ENCODE peak calls at places on chromosomes 16 and 17, in nine cellular contexts. One of them, this sample, is unnamed.

GRCh38 chr17:59357929-59358328 is 26.5 kb downstream of the YPEL2 start:
- DNase-seq in C1 segment of cervical spinal cord: no peak
- DNase-seq in NT2/D1: no peak
- DNase-seq in midbrain: no peak
- DNase-seq in NCI-H1105: no peak
- DNase-seq in activated CD8-positive, alpha-beta memory T cell treated with anti-CD3 and anti-CD28 coated beads for 1 hour: no peak
- DNase-seq in stimulated activated CD4-positive, alpha-beta T cell treated with anti-CD3 and anti-CD28 coated beads, Interleukin-12 subunit alpha, Interleukin-12 subunit beta, amount 100 ng/mL, for 24 hours: no peak
- DNase-seq in NCI-H1694 treated with DMSO at 0.1 percent for 48 hours: no peak
- DNase-seq in EH: peak; percentile 85
- DNase-seq in this sample: peak; percentile 49

GRCh38 chr16:6274366-6274765 is 1058.3 kb upstream of the RBFOX1 start:
- DNase-seq in C1 segment of cervical spinal cord: no peak
- DNase-seq in NT2/D1: no peak
- DNase-seq in midbrain: no peak
- DNase-seq in NCI-H1105: no peak
- DNase-seq in activated CD8-positive, alpha-beta memory T cell treated with anti-CD3 and anti-CD28 coated beads for 1 hour: no peak
- DNase-seq in stimulated activated CD4-positive, alpha-beta T cell treated with anti-CD3 and anti-CD28 coated beads, Interleukin-12 subunit alpha, Interleukin-12 subunit beta, amount 100 ng/mL, for 24 hours: no peak
- DNase-seq in NCI-H1694 treated with DMSO at 0.1 percent for 48 hours: no peak
- DNase-seq in EH: no peak
- DNase-seq in this sample: no peak

GRCh38 chr17:4897785-4898184 is 1.6 kb upstream of the C17orf107 start:
- DNase-seq in C1 segment of cervical spinal cord: no peak
- DNase-seq in NT2/D1: no peak
- DNase-seq in midbrain: no peak
- DNase-seq in NCI-H1105: no peak
- DNase-seq in activated CD8-positive, alpha-beta memory T cell treated with anti-CD3 and anti-CD28 coated beads for 1 hour: no peak
- DNase-seq in stimulated activated CD4-positive, alpha-beta T cell treated with anti-CD3 and anti-CD28 coated beads, Interleukin-12 subunit alpha, Interleukin-12 subunit beta, amount 100 ng/mL, for 24 hours: no peak
- DNase-seq in NCI-H1694 treated with DMSO at 0.1 percent for 48 hours: no peak
- DNase-seq in EH: no peak
- DNase-seq in this sample: no peak

GRCh38 chr16:75732871-75733270 is 6.6 kb upstream of the CPHXL start:
- DNase-seq in C1 segment of cervical spinal cord: no peak
- DNase-seq in NT2/D1: no peak
- DNase-seq in midbrain: no peak
- DNase-seq in NCI-H1105: no peak
- DNase-seq in activated CD8-positive, alpha-beta memory T cell treated with anti-CD3 and anti-CD28 coated beads for 1 hour: no peak
- DNase-seq in stimulated activated CD4-positive, alpha-beta T cell treated with anti-CD3 and anti-CD28 coated beads, Interleukin-12 subunit alpha, Interleukin-12 subunit beta, amount 100 ng/mL, for 24 hours: no peak
- DNase-seq in NCI-H1694 treated with DMSO at 0.1 percent for 48 hours: no peak
- DNase-seq in EH: no peak
- DNase-seq in this sample: no peak

GRCh38 chr16:26525856-26526255 is 540.9 kb upstream of the C16orf82 start:
- DNase-seq in C1 segment of cervical spinal cord: no peak
- DNase-seq in NT2/D1: no peak
- DNase-seq in midbrain: no peak
- DNase-seq in NCI-H1105: no peak
- DNase-seq in activated CD8-positive, alpha-beta memory T cell treated with anti-CD3 and anti-CD28 coated beads for 1 hour: no peak
- DNase-seq in stimulated activated CD4-positive, alpha-beta T cell treated with anti-CD3 and anti-CD28 coated beads, Interleukin-12 subunit alpha, Interleukin-12 subunit beta, amount 100 ng/mL, for 24 hours: no peak
- DNase-seq in NCI-H1694 treated with DMSO at 0.1 percent for 48 hours: no peak
- DNase-seq in EH: no peak
- DNase-seq in this sample: no peak

GRCh38 chr16:2150418-2151187 is 2.2 kb downstream of the RAB26 start:
- DNase-seq in C1 segment of cervical spinal cord: no peak
- DNase-seq in NT2/D1: peak; percentile 77
- DNase-seq in midbrain: no peak
- DNase-seq in NCI-H1105: no peak
- DNase-seq in activated CD8-positive, alpha-beta memory T cell treated with anti-CD3 and anti-CD28 coated beads for 1 hour: no peak
- DNase-seq in stimulated activated CD4-positive, alpha-beta T cell treated with anti-CD3 and anti-CD28 coated beads, Interleukin-12 subunit alpha, Interleukin-12 subunit beta, amount 100 ng/mL, for 24 hours: no peak
- DNase-seq in NCI-H1694 treated with DMSO at 0.1 percent for 48 hours: peak; percentile 87
- DNase-seq in EH: peak; percentile 46
- DNase-seq in this sample: no peak

GRCh38 chr17:17141860-17142552 is 64.1 kb downstream of the PLD6 start:
- DNase-seq in C1 segment of cervical spinal cord: peak; percentile 34
- DNase-seq in NT2/D1: peak; percentile 35
- DNase-seq in midbrain: peak; percentile 79
- DNase-seq in NCI-H1105: no peak
- DNase-seq in activated CD8-positive, alpha-beta memory T cell treated with anti-CD3 and anti-CD28 coated beads for 1 hour: no peak
- DNase-seq in stimulated activated CD4-positive, alpha-beta T cell treated with anti-CD3 and anti-CD28 coated beads, Interleukin-12 subunit alpha, Interleukin-12 subunit beta, amount 100 ng/mL, for 24 hours: no peak
- DNase-seq in NCI-H1694 treated with DMSO at 0.1 percent for 48 hours: peak; percentile 40
- DNase-seq in EH: peak; percentile 40
- DNase-seq in this sample: peak; percentile 66

GRCh38 chr17:10058924-10059683 is 139.3 kb downstream of the GAS7 start:
- DNase-seq in C1 segment of cervical spinal cord: no peak
- DNase-seq in NT2/D1: no peak
- DNase-seq in midbrain: no peak
- DNase-seq in NCI-H1105: no peak
- DNase-seq in activated CD8-positive, alpha-beta memory T cell treated with anti-CD3 and anti-CD28 coated beads for 1 hour: no peak
- DNase-seq in stimulated activated CD4-positive, alpha-beta T cell treated with anti-CD3 and anti-CD28 coated beads, Interleukin-12 subunit alpha, Interleukin-12 subunit beta, amount 100 ng/mL, for 24 hours: no peak
- DNase-seq in NCI-H1694 treated with DMSO at 0.1 percent for 48 hours: no peak
- DNase-seq in EH: no peak
- DNase-seq in this sample: no peak

GRCh38 chr17:67157732-67158639 is 87.0 kb downstream of the HELZ start:
- DNase-seq in C1 segment of cervical spinal cord: no peak
- DNase-seq in NT2/D1: peak; percentile 8
- DNase-seq in midbrain: peak; percentile 49
- DNase-seq in NCI-H1105: peak; percentile 33
- DNase-seq in activated CD8-positive, alpha-beta memory T cell treated with anti-CD3 and anti-CD28 coated beads for 1 hour: no peak
- DNase-seq in stimulated activated CD4-positive, alpha-beta T cell treated with anti-CD3 and anti-CD28 coated beads, Interleukin-12 subunit alpha, Interleukin-12 subunit beta, amount 100 ng/mL, for 24 hours: no peak
- DNase-seq in NCI-H1694 treated with DMSO at 0.1 percent for 48 hours: no peak
- DNase-seq in EH: peak; percentile 53
- DNase-seq in this sample: peak; percentile 44

GRCh38 chr16:5323284-5323683 is 225.7 kb upstream of the EEF2KMT start:
- DNase-seq in C1 segment of cervical spinal cord: no peak
- DNase-seq in NT2/D1: peak; percentile 38
- DNase-seq in midbrain: no peak
- DNase-seq in NCI-H1105: no peak
- DNase-seq in activated CD8-positive, alpha-beta memory T cell treated with anti-CD3 and anti-CD28 coated beads for 1 hour: no peak
- DNase-seq in stimulated activated CD4-positive, alpha-beta T cell treated with anti-CD3 and anti-CD28 coated beads, Interleukin-12 subunit alpha, Interleukin-12 subunit beta, amount 100 ng/mL, for 24 hours: no peak
- DNase-seq in NCI-H1694 treated with DMSO at 0.1 percent for 48 hours: no peak
- DNase-seq in EH: no peak
- DNase-seq in this sample: no peak

GRCh38 chr16:84752600-84752999 is 52.8 kb downstream of the USP10 start:
- DNase-seq in C1 segment of cervical spinal cord: no peak
- DNase-seq in NT2/D1: no peak
- DNase-seq in midbrain: no peak
- DNase-seq in NCI-H1105: no peak
- DNase-seq in activated CD8-positive, alpha-beta memory T cell treated with anti-CD3 and anti-CD28 coated beads for 1 hour: no peak
- DNase-seq in stimulated activated CD4-positive, alpha-beta T cell treated with anti-CD3 and anti-CD28 coated beads, Interleukin-12 subunit alpha, Interleukin-12 subunit beta, amount 100 ng/mL, for 24 hours: no peak
- DNase-seq in NCI-H1694 treated with DMSO at 0.1 percent for 48 hours: no peak
- DNase-seq in EH: no peak
- DNase-seq in this sample: no peak

GRCh38 chr16:23025692-23026305 is 123.5 kb downstream of the USP31 start:
- DNase-seq in C1 segment of cervical spinal cord: no peak
- DNase-seq in NT2/D1: no peak
- DNase-seq in midbrain: no peak
- DNase-seq in NCI-H1105: no peak
- DNase-seq in activated CD8-positive, alpha-beta memory T cell treated with anti-CD3 and anti-CD28 coated beads for 1 hour: no peak
- DNase-seq in stimulated activated CD4-positive, alpha-beta T cell treated with anti-CD3 and anti-CD28 coated beads, Interleukin-12 subunit alpha, Interleukin-12 subunit beta, amount 100 ng/mL, for 24 hours: no peak
- DNase-seq in NCI-H1694 treated with DMSO at 0.1 percent for 48 hours: no peak
- DNase-seq in EH: peak; percentile 38
- DNase-seq in this sample: peak; percentile 58

GRCh38 chr16:15035163-15035729 is 20.6 kb downstream of the NTAN1 start:
- DNase-seq in C1 segment of cervical spinal cord: no peak
- DNase-seq in NT2/D1: no peak
- DNase-seq in midbrain: no peak
- DNase-seq in NCI-H1105: no peak
- DNase-seq in activated CD8-positive, alpha-beta memory T cell treated with anti-CD3 and anti-CD28 coated beads for 1 hour: no peak
- DNase-seq in stimulated activated CD4-positive, alpha-beta T cell treated with anti-CD3 and anti-CD28 coated beads, Interleukin-12 subunit alpha, Interleukin-12 subunit beta, amount 100 ng/mL, for 24 hours: no peak
- DNase-seq in NCI-H1694 treated with DMSO at 0.1 percent for 48 hours: no peak
- DNase-seq in EH: no peak
- DNase-seq in this sample: no peak

GRCh38 chr16:3907586-3907985 is 27.1 kb upstream of the CREBBP start:
- DNase-seq in C1 segment of cervical spinal cord: no peak
- DNase-seq in NT2/D1: no peak
- DNase-seq in midbrain: no peak
- DNase-seq in NCI-H1105: no peak
- DNase-seq in activated CD8-positive, alpha-beta memory T cell treated with anti-CD3 and anti-CD28 coated beads for 1 hour: no peak
- DNase-seq in stimulated activated CD4-positive, alpha-beta T cell treated with anti-CD3 and anti-CD28 coated beads, Interleukin-12 subunit alpha, Interleukin-12 subunit beta, amount 100 ng/mL, for 24 hours: no peak
- DNase-seq in NCI-H1694 treated with DMSO at 0.1 percent for 48 hours: no peak
- DNase-seq in EH: no peak
- DNase-seq in this sample: no peak

GRCh38 chr16:54647216-54647615 is 283.4 kb upstream of the IRX5 start:
- DNase-seq in C1 segment of cervical spinal cord: no peak
- DNase-seq in NT2/D1: no peak
- DNase-seq in midbrain: no peak
- DNase-seq in NCI-H1105: no peak
- DNase-seq in activated CD8-positive, alpha-beta memory T cell treated with anti-CD3 and anti-CD28 coated beads for 1 hour: no peak
- DNase-seq in stimulated activated CD4-positive, alpha-beta T cell treated with anti-CD3 and anti-CD28 coated beads, Interleukin-12 subunit alpha, Interleukin-12 subunit beta, amount 100 ng/mL, for 24 hours: no peak
- DNase-seq in NCI-H1694 treated with DMSO at 0.1 percent for 48 hours: no peak
- DNase-seq in EH: no peak
- DNase-seq in this sample: no peak

GRCh38 chr17:77366558-77367245 is 225.9 kb downstream of the SEC14L1 start:
- DNase-seq in C1 segment of cervical spinal cord: no peak
- DNase-seq in NT2/D1: no peak
- DNase-seq in midbrain: no peak
- DNase-seq in NCI-H1105: no peak
- DNase-seq in activated CD8-positive, alpha-beta memory T cell treated with anti-CD3 and anti-CD28 coated beads for 1 hour: no peak
- DNase-seq in stimulated activated CD4-positive, alpha-beta T cell treated with anti-CD3 and anti-CD28 coated beads, Interleukin-12 subunit alpha, Interleukin-12 subunit beta, amount 100 ng/mL, for 24 hours: no peak
- DNase-seq in NCI-H1694 treated with DMSO at 0.1 percent for 48 hours: peak; percentile 92
- DNase-seq in EH: peak; percentile 72
- DNase-seq in this sample: no peak

GRCh38 chr17:81315885-81316391 is 20.8 kb upstream of the SLC38A10 start:
- DNase-seq in C1 segment of cervical spinal cord: no peak
- DNase-seq in NT2/D1: no peak
- DNase-seq in midbrain: no peak
- DNase-seq in NCI-H1105: no peak
- DNase-seq in activated CD8-positive, alpha-beta memory T cell treated with anti-CD3 and anti-CD28 coated beads for 1 hour: no peak
- DNase-seq in stimulated activated CD4-positive, alpha-beta T cell treated with anti-CD3 and anti-CD28 coated beads, Interleukin-12 subunit alpha, Interleukin-12 subunit beta, amount 100 ng/mL, for 24 hours: no peak
- DNase-seq in NCI-H1694 treated with DMSO at 0.1 percent for 48 hours: no peak
- DNase-seq in EH: no peak
- DNase-seq in this sample: no peak

GRCh38 chr17:83176272-83176955 is 97.0 kb downstream of the METRNL start:
- DNase-seq in C1 segment of cervical spinal cord: no peak
- DNase-seq in NT2/D1: no peak
- DNase-seq in midbrain: no peak
- DNase-seq in NCI-H1105: no peak
- DNase-seq in activated CD8-positive, alpha-beta memory T cell treated with anti-CD3 and anti-CD28 coated beads for 1 hour: no peak
- DNase-seq in stimulated activated CD4-positive, alpha-beta T cell treated with anti-CD3 and anti-CD28 coated beads, Interleukin-12 subunit alpha, Interleukin-12 subunit beta, amount 100 ng/mL, for 24 hours: no peak
- DNase-seq in NCI-H1694 treated with DMSO at 0.1 percent for 48 hours: no peak
- DNase-seq in EH: no peak
- DNase-seq in this sample: no peak

GRCh38 chr16:27803775-27804549 is 254.0 kb downstream of the KATNIP start:
- DNase-seq in C1 segment of cervical spinal cord: no peak
- DNase-seq in NT2/D1: no peak
- DNase-seq in midbrain: no peak
- DNase-seq in NCI-H1105: no peak
- DNase-seq in activated CD8-positive, alpha-beta memory T cell treated with anti-CD3 and anti-CD28 coated beads for 1 hour: no peak
- DNase-seq in stimulated activated CD4-positive, alpha-beta T cell treated with anti-CD3 and anti-CD28 coated beads, Interleukin-12 subunit alpha, Interleukin-12 subunit beta, amount 100 ng/mL, for 24 hours: no peak
- DNase-seq in NCI-H1694 treated with DMSO at 0.1 percent for 48 hours: no peak
- DNase-seq in EH: no peak
- DNase-seq in this sample: no peak

GRCh38 chr17:19383681-19384470 is 3.1 kb downstream of the MFAP4 start:
- DNase-seq in C1 segment of cervical spinal cord: no peak
- DNase-seq in NT2/D1: no peak
- DNase-seq in midbrain: no peak
- DNase-seq in NCI-H1105: no peak
- DNase-seq in activated CD8-positive, alpha-beta memory T cell treated with anti-CD3 and anti-CD28 coated beads for 1 hour: no peak
- DNase-seq in stimulated activated CD4-positive, alpha-beta T cell treated with anti-CD3 and anti-CD28 coated beads, Interleukin-12 subunit alpha, Interleukin-12 subunit beta, amount 100 ng/mL, for 24 hours: no peak
- DNase-seq in NCI-H1694 treated with DMSO at 0.1 percent for 48 hours: peak; percentile 30
- DNase-seq in EH: no peak
- DNase-seq in this sample: peak; percentile 44

GRCh38 chr16:89544713-89545043 is 15.8 kb upstream of the RPL13 start:
- DNase-seq in C1 segment of cervical spinal cord: no peak
- DNase-seq in NT2/D1: no peak
- DNase-seq in midbrain: no peak
- DNase-seq in NCI-H1105: no peak
- DNase-seq in activated CD8-positive, alpha-beta memory T cell treated with anti-CD3 and anti-CD28 coated beads for 1 hour: no peak
- DNase-seq in stimulated activated CD4-positive, alpha-beta T cell treated with anti-CD3 and anti-CD28 coated beads, Interleukin-12 subunit alpha, Interleukin-12 subunit beta, amount 100 ng/mL, for 24 hours: no peak
- DNase-seq in NCI-H1694 treated with DMSO at 0.1 percent for 48 hours: no peak
- DNase-seq in EH: no peak
- DNase-seq in this sample: no peak

GRCh38 chr16:2715519-2715918 is 4.5 kb downstream of the PRSS27 start:
- DNase-seq in C1 segment of cervical spinal cord: no peak
- DNase-seq in NT2/D1: no peak
- DNase-seq in midbrain: peak; percentile 14
- DNase-seq in NCI-H1105: no peak
- DNase-seq in activated CD8-positive, alpha-beta memory T cell treated with anti-CD3 and anti-CD28 coated beads for 1 hour: peak; percentile 61
- DNase-seq in stimulated activated CD4-positive, alpha-beta T cell treated with anti-CD3 and anti-CD28 coated beads, Interleukin-12 subunit alpha, Interleukin-12 subunit beta, amount 100 ng/mL, for 24 hours: peak; percentile 52
- DNase-seq in NCI-H1694 treated with DMSO at 0.1 percent for 48 hours: no peak
- DNase-seq in EH: peak; percentile 62
- DNase-seq in this sample: peak; percentile 51

GRCh38 chr17:48720263-48721008 is 1.9 kb downstream of the PRAC1 start:
- DNase-seq in C1 segment of cervical spinal cord: no peak
- DNase-seq in NT2/D1: no peak
- DNase-seq in midbrain: no peak
- DNase-seq in NCI-H1105: no peak
- DNase-seq in activated CD8-positive, alpha-beta memory T cell treated with anti-CD3 and anti-CD28 coated beads for 1 hour: no peak
- DNase-seq in stimulated activated CD4-positive, alpha-beta T cell treated with anti-CD3 and anti-CD28 coated beads, Interleukin-12 subunit alpha, Interleukin-12 subunit beta, amount 100 ng/mL, for 24 hours: no peak
- DNase-seq in NCI-H1694 treated with DMSO at 0.1 percent for 48 hours: no peak
- DNase-seq in EH: no peak
- DNase-seq in this sample: no peak

GRCh38 chr17:49551221-49552069 is 24.2 kb upstream of the NXPH3 start:
- DNase-seq in C1 segment of cervical spinal cord: no peak
- DNase-seq in NT2/D1: no peak
- DNase-seq in midbrain: no peak
- DNase-seq in NCI-H1105: no peak
- DNase-seq in activated CD8-positive, alpha-beta memory T cell treated with anti-CD3 and anti-CD28 coated beads for 1 hour: no peak
- DNase-seq in stimulated activated CD4-positive, alpha-beta T cell treated with anti-CD3 and anti-CD28 coated beads, Interleukin-12 subunit alpha, Interleukin-12 subunit beta, amount 100 ng/mL, for 24 hours: no peak
- DNase-seq in NCI-H1694 treated with DMSO at 0.1 percent for 48 hours: no peak
- DNase-seq in EH: no peak
- DNase-seq in this sample: no peak

GRCh38 chr17:76659928-76660614 is 16.5 kb upstream of the ST6GALNAC1 start:
- DNase-seq in C1 segment of cervical spinal cord: no peak
- DNase-seq in NT2/D1: no peak
- DNase-seq in midbrain: no peak
- DNase-seq in NCI-H1105: no peak
- DNase-seq in activated CD8-positive, alpha-beta memory T cell treated with anti-CD3 and anti-CD28 coated beads for 1 hour: no peak
- DNase-seq in stimulated activated CD4-positive, alpha-beta T cell treated with anti-CD3 and anti-CD28 coated beads, Interleukin-12 subunit alpha, Interleukin-12 subunit beta, amount 100 ng/mL, for 24 hours: no peak
- DNase-seq in NCI-H1694 treated with DMSO at 0.1 percent for 48 hours: peak; percentile 39
- DNase-seq in EH: no peak
- DNase-seq in this sample: peak; percentile 35

GRCh38 chr16:84503751-84504395 is 586 bp downstream of the MEAK7 start:
- DNase-seq in C1 segment of cervical spinal cord: no peak
- DNase-seq in NT2/D1: no peak
- DNase-seq in midbrain: no peak
- DNase-seq in NCI-H1105: no peak
- DNase-seq in activated CD8-positive, alpha-beta memory T cell treated with anti-CD3 and anti-CD28 coated beads for 1 hour: no peak
- DNase-seq in stimulated activated CD4-positive, alpha-beta T cell treated with anti-CD3 and anti-CD28 coated beads, Interleukin-12 subunit alpha, Interleukin-12 subunit beta, amount 100 ng/mL, for 24 hours: no peak
- DNase-seq in NCI-H1694 treated with DMSO at 0.1 percent for 48 hours: no peak
- DNase-seq in EH: peak; percentile 76
- DNase-seq in this sample: peak; percentile 28

GRCh38 chr16:19186403-19186802 is 18.4 kb downstream of the SYT17 start:
- DNase-seq in C1 segment of cervical spinal cord: no peak
- DNase-seq in NT2/D1: no peak
- DNase-seq in midbrain: no peak
- DNase-seq in NCI-H1105: no peak
- DNase-seq in activated CD8-positive, alpha-beta memory T cell treated with anti-CD3 and anti-CD28 coated beads for 1 hour: no peak
- DNase-seq in stimulated activated CD4-positive, alpha-beta T cell treated with anti-CD3 and anti-CD28 coated beads, Interleukin-12 subunit alpha, Interleukin-12 subunit beta, amount 100 ng/mL, for 24 hours: no peak
- DNase-seq in NCI-H1694 treated with DMSO at 0.1 percent for 48 hours: no peak
- DNase-seq in EH: peak; percentile 26
- DNase-seq in this sample: no peak

GRCh38 chr17:50758989-50759544 is 8.3 kb downstream of the ANKRD40CL start:
- DNase-seq in C1 segment of cervical spinal cord: no peak
- DNase-seq in NT2/D1: no peak
- DNase-seq in midbrain: no peak
- DNase-seq in NCI-H1105: no peak
- DNase-seq in activated CD8-positive, alpha-beta memory T cell treated with anti-CD3 and anti-CD28 coated beads for 1 hour: no peak
- DNase-seq in stimulated activated CD4-positive, alpha-beta T cell treated with anti-CD3 and anti-CD28 coated beads, Interleukin-12 subunit alpha, Interleukin-12 subunit beta, amount 100 ng/mL, for 24 hours: no peak
- DNase-seq in NCI-H1694 treated with DMSO at 0.1 percent for 48 hours: no peak
- DNase-seq in EH: no peak
- DNase-seq in this sample: no peak

GRCh38 chr17:68568581-68568980 is 32.6 kb downstream of the FAM20A start:
- DNase-seq in C1 segment of cervical spinal cord: no peak
- DNase-seq in NT2/D1: no peak
- DNase-seq in midbrain: no peak
- DNase-seq in NCI-H1105: no peak
- DNase-seq in activated CD8-positive, alpha-beta memory T cell treated with anti-CD3 and anti-CD28 coated beads for 1 hour: no peak
- DNase-seq in stimulated activated CD4-positive, alpha-beta T cell treated with anti-CD3 and anti-CD28 coated beads, Interleukin-12 subunit alpha, Interleukin-12 subunit beta, amount 100 ng/mL, for 24 hours: no peak
- DNase-seq in NCI-H1694 treated with DMSO at 0.1 percent for 48 hours: no peak
- DNase-seq in EH: no peak
- DNase-seq in this sample: no peak

GRCh38 chr17:53032861-53033271 is 789.9 kb upstream of the KIF2B start:
- DNase-seq in C1 segment of cervical spinal cord: no peak
- DNase-seq in NT2/D1: peak; percentile 84
- DNase-seq in midbrain: no peak
- DNase-seq in NCI-H1105: peak; percentile 82
- DNase-seq in activated CD8-positive, alpha-beta memory T cell treated with anti-CD3 and anti-CD28 coated beads for 1 hour: no peak
- DNase-seq in stimulated activated CD4-positive, alpha-beta T cell treated with anti-CD3 and anti-CD28 coated beads, Interleukin-12 subunit alpha, Interleukin-12 subunit beta, amount 100 ng/mL, for 24 hours: no peak
- DNase-seq in NCI-H1694 treated with DMSO at 0.1 percent for 48 hours: peak; percentile 46
- DNase-seq in EH: no peak
- DNase-seq in this sample: peak; percentile 0

GRCh38 chr16:23924138-23924537 is 88.4 kb downstream of the PRKCB start:
- DNase-seq in C1 segment of cervical spinal cord: no peak
- DNase-seq in NT2/D1: no peak
- DNase-seq in midbrain: no peak
- DNase-seq in NCI-H1105: no peak
- DNase-seq in activated CD8-positive, alpha-beta memory T cell treated with anti-CD3 and anti-CD28 coated beads for 1 hour: no peak
- DNase-seq in stimulated activated CD4-positive, alpha-beta T cell treated with anti-CD3 and anti-CD28 coated beads, Interleukin-12 subunit alpha, Interleukin-12 subunit beta, amount 100 ng/mL, for 24 hours: no peak
- DNase-seq in NCI-H1694 treated with DMSO at 0.1 percent for 48 hours: no peak
- DNase-seq in EH: no peak
- DNase-seq in this sample: no peak